ENCODE peak calls at places on chromosome 11, in four cellular contexts. F, S, R and L are unnamed samples.

GRCh38 chr11:44066732-44067131 is 662 bp downstream of the ACCS start:
- DNase-seq in F (no peak), S (no peak), R (peak; percentile 83), L (peak; percentile 48)

GRCh38 chr11:128688896-128689546 is 4.9 kb upstream of the FLI1 start:
- DNase-seq in F (no peak), S (no peak), R (no peak), L (no peak)

GRCh38 chr11:68912254-68912653 is 8.6 kb downstream of the IGHMBP2 start:
- DNase-seq in F (no peak), S (no peak), R (peak; percentile 47), L (no peak)

GRCh38 chr11:116082256-116082655 is 578.0 kb upstream of the CADM1 start:
- DNase-seq in F (no peak), S (no peak), R (no peak), L (no peak)

GRCh38 chr11:39589391-39589790 is 1870.1 kb downstream of the LRRC4C start:
- DNase-seq in F (no peak), S (no peak), R (no peak), L (no peak)

GRCh38 chr11:16986434-16987204 is 27.6 kb downstream of the PLEKHA7 start:
- DNase-seq in F (no peak), S (peak; percentile 3), R (no peak), L (no peak)

GRCh38 chr11:82229346-82229745 is 504.3 kb downstream of the FAM181B start:
- DNase-seq in F (no peak), S (no peak), R (peak; percentile 58), L (no peak)

GRCh38 chr11:80155412-80156017 is 714.7 kb upstream of the TENM4 start:
- DNase-seq in F (no peak), S (no peak), R (peak; percentile 49), L (no peak)

GRCh38 chr11:68818181-68818580 is 23.5 kb downstream of the CPT1A start:
- DNase-seq in F (no peak), S (no peak), R (no peak), L (no peak)

GRCh38 chr11:58618215-58618614 is 4.2 kb upstream of the CNTF start:
- DNase-seq in F (no peak), S (no peak), R (no peak), L (no peak)

GRCh38 chr11:33021937-33022336 is 6.3 kb downstream of the DEPDC7 start:
- DNase-seq in F (no peak), S (no peak), R (no peak), L (no peak)

GRCh38 chr11:12694182-12694531 is 19.9 kb downstream of the TEAD1 start:
- DNase-seq in F (no peak), S (no peak), R (no peak), L (no peak)

GRCh38 chr11:13009921-13010736 is 1.0 kb downstream of the RASSF10 start:
- DNase-seq in F (peak; percentile 13), S (no peak), R (no peak), L (no peak)

GRCh38 chr11:57555393-57555792 is 12.1 kb downstream of the UBE2L6 start:
- DNase-seq in F (no peak), S (no peak), R (no peak), L (no peak)

GRCh38 chr11:119885861-119886567 is 157.0 kb upstream of the NECTIN1 start:
- DNase-seq in F (no peak), S (no peak), R (no peak), L (no peak)

GRCh38 chr11:108985611-108986279 is 320.9 kb downstream of the DDX10 start:
- DNase-seq in F (no peak), S (no peak), R (peak; percentile 76), L (peak; percentile 51)
- H3K4me3 ChIP-seq in F (no peak overlapping the region), S (no peak overlapping the region), R (no peak overlapping the region), L (no peak overlapping the region)

GRCh38 chr11:830295-831131 is 2.2 kb upstream of the CD151 start:
- DNase-seq in F (peak; percentile 85), S (peak; percentile 49), R (peak; percentile 55), L (no peak)
- H3K4me3 ChIP-seq in F (peak overlapping the region; percentile 59), S (peak overlapping the region; percentile 63), R (no peak overlapping the region), L (peak overlapping the region; percentile 42)

GRCh38 chr11:526192-526591 is 9.2 kb downstream of the HRAS start:
- DNase-seq in F (no peak), S (no peak), R (no peak), L (no peak)
- H3K4me3 ChIP-seq in F (no peak overlapping the region), S (no peak overlapping the region), R (no peak overlapping the region), L (no peak overlapping the region)

DNA sequence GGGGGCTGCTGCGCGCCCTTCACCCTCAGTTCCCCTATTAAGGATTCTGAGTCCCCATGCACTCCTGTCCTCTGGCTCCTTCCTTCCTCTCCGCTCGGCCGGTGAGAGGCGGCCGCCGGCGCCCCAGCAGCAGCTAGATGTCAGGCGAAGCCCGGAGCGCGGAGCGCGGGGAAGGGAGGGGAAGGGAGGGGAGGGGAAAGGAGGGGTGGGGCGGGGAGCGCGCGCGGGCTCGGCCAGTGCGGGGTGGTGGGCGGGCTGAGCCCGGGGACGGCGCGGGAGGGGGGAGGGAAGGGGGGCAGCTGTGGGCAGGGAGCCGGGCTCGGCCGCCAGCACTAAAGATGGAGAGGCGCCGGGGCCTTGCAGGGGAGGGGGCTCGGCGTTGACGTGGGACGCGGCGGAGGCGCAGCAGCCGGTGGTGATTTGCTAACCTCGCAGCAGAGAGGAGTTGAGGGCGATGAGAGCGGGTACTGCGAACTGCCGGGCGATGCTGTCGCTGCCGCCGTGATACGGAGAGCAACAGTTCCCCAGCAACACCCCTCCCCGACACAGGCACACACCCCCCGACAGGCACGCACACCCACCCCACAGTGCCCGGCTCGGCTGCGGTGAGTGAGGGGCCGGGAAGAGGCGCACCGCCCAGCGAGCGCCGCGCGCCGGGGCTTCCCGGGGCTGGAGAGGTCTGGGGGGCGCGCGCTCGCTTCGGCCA is at the start of gene ZBTB16:
- DNase-seq in F (peak; percentile 92), S (peak; percentile 56), R (peak; percentile 95), L (peak; percentile 77)
- H3K4me3 ChIP-seq in F (peak within 1 kb of the TSS; percentile 99), S (peak within 1 kb of the TSS; percentile 70), R (peak within 1 kb of the TSS; percentile 56), L (peak within 1 kb of the TSS; percentile 89)

GRCh38 chr11:64888406-64888757 is 10.0 kb upstream of the EHD1 start:
- DNase-seq in F (no peak), S (no peak), R (no peak), L (no peak)

GRCh38 chr11:64888761-64889511 is 10.5 kb upstream of the EHD1 start:
- DNase-seq in F (no peak), S (no peak), R (no peak), L (no peak)

GRCh38 chr11:64891215-64891848 is 12.9 kb upstream of the EHD1 start:
- DNase-seq in F (no peak), S (no peak), R (no peak), L (no peak)

GRCh38 chr11:64891880-64892279 is 13.5 kb upstream of the EHD1 start:
- DNase-seq in F (no peak), S (no peak), R (no peak), L (no peak)

GRCh38 chr11:64890084-64890944 is 11.9 kb upstream of the EHD1 start:
- DNase-seq in F (no peak), S (no peak), R (no peak), L (no peak)
- H3K4me3 ChIP-seq in F (no peak overlapping the region), S (no peak overlapping the region), R (no peak overlapping the region), L (no peak overlapping the region)

GRCh38 chr11:67400942-67401494 is 640 bp downstream of the PPP1CA start:
- DNase-seq in F (no peak), S (no peak), R (no peak), L (no peak)
- H3K4me3 ChIP-seq in F (peak overlapping the region; percentile 100), S (peak overlapping the region; percentile 88), R (peak overlapping the region; percentile 89), L (peak overlapping the region; percentile 98)

GRCh38 chr11:749731-750130 is 2.5 kb downstream of the TALDO1 start:
- DNase-seq in F (no peak), S (no peak), R (no peak), L (no peak)
- H3K4me3 ChIP-seq in F (no peak overlapping the region), S (no peak overlapping the region), R (no peak overlapping the region), L (no peak overlapping the region)

GRCh38 chr11:46849631-46850030 is 3.6 kb upstream of the CKAP5 start:
- DNase-seq in F (no peak), S (no peak), R (no peak), L (no peak)

GRCh38 chr11:46845740-46846509 is at the start of gene CKAP5:
- DNase-seq in F (peak; percentile 91), S (peak; percentile 74), R (peak; percentile 90), L (peak; percentile 65)

GRCh38 chr11:46850829-46851380 is 4.8 kb upstream of the CKAP5 start:
- DNase-seq in F (no peak), S (no peak), R (no peak), L (no peak)

GRCh38 chr11:46845440-46845739 is 690 bp downstream of the CKAP5 start:
- DNase-seq in F (no peak), S (no peak), R (peak; percentile 17), L (no peak)

DNA sequence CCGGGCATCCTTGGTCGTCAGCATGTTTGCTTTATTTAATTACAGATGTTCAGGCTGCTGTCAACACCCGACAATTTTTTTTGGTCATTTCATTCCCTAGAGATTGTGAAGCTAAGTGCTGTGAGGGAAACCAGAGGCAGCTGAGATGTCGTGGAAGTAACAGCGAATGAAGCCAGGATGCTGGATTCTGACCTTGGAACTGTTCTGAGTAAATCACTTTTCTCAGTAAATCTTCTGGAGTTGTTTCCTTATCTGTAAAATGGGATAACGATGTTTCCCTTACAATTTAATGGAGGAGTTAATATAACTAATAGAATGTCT is 390 bp upstream of the CKAP5 start:
- DNase-seq in F (no peak), S (no peak), R (no peak), L (no peak)
- H3K4me3 ChIP-seq in F (peak overlapping the region; percentile 90), S (peak overlapping the region; percentile 75), R (peak overlapping the region; percentile 98), L (peak overlapping the region; percentile 67)

GRCh38 chr11:95445746-95446333 is 214.8 kb upstream of the SESN3 start:
- DNase-seq in F (no peak), S (no peak), R (no peak), L (no peak)

GRCh38 chr11:95443386-95443785 is 212.4 kb upstream of the SESN3 start:
- DNase-seq in F (no peak), S (no peak), R (no peak), L (no peak)

GRCh38 chr11:95442531-95443050 is 211.6 kb upstream of the SESN3 start:
- DNase-seq in F (no peak), S (no peak), R (no peak), L (no peak)

DNA sequence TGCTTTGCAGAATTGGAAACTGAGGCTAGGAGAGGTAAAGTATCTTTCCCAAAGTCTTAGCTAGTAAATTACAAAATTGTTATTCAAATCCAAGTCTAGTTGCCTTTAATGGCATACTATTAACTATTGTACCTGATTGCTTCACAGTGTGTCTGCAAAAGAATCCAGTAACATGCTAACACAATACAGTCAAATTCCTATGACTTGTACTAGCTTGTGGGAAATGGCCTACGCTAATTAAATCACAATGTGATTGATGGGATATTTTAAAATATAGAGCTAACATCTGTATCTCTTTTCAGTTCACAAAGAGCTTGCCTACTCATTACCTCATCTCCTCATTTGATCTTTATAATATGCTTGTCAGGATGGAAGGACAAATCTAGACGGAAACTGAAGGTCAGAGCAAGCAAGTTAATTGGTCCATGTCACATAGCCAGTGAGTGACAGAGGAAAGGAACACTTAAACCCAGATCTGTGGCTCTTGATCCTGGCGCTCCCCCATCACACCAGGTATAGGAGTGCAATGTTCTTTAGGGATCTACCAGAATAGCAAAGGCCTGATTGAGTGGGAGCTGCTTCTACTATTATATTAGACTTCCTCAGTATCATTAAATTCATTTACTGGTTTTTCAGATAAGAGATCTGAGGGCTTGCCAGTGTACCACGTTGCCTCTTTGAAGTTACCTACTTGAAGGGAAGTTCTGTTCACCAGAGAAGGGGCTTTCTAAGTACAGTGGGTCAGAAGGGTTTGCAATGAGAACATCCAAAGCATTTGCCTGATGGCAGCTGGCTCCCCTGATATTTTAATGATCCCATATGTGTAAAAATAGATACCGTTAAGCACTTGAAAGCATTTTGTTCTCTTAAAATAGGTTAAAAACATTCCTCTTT is 213.6 kb upstream of the SESN3 start:
- DNase-seq in F (no peak), S (no peak), R (no peak), L (no peak)
- H3K4me3 ChIP-seq in F (no peak overlapping the region), S (no peak overlapping the region), R (no peak overlapping the region), L (no peak overlapping the region)